ENCODE peak calls at places on chromosomes 11 and 22, in four cellular contexts. H is keratinocyte, N is mesenchymal stem cell, K is PC-9. M is an unnamed sample.

GRCh38 chr22:30185129-30185528 is 61.4 kb downstream of the LIF start:
- DNase-seq in H (no peak), N (peak; percentile 45), K (no peak), M (no peak)

GRCh38 chr11:37946155-37946766 is 1348.2 kb upstream of the RAG2 start:
- DNase-seq in H (no peak), N (peak; percentile 62), K (no peak), M (peak; percentile 45)

GRCh38 chr11:86313793-86314192 is 11.8 kb downstream of the HIKESHI start:
- DNase-seq in H (no peak), N (no peak), K (no peak), M (no peak)

GRCh38 chr11:94649925-94650623 is 82.9 kb downstream of the PIWIL4 start:
- DNase-seq in H (no peak), N (no peak), K (no peak), M (peak; percentile 66)

GRCh38 chr22:27144345-27144744 is 487.0 kb downstream of the MIAT start:
- DNase-seq in H (no peak), N (no peak), K (no peak), M (no peak)

GRCh38 chr22:46085831-46086576 is 64.3 kb upstream of the PPARA start:
- DNase-seq in H (no peak), N (no peak), K (peak; percentile 83), M (no peak)

GRCh38 chr22:21835378-21835777 is 32.1 kb downstream of the MAPK1 start:
- DNase-seq in H (no peak), N (no peak), K (no peak), M (no peak)

GRCh38 chr11:1693327-1694063 is 3.5 kb upstream of the KRTAP5-6 start:
- DNase-seq in H (no peak), N (peak; percentile 65), K (no peak), M (peak; percentile 63)

GRCh38 chr22:44919691-44920090 is 90.1 kb downstream of the PHF21B start:
- DNase-seq in H (no peak), N (no peak), K (no peak), M (no peak)

GRCh38 chr11:65132988-65133700 is 1.2 kb downstream of the SYVN1 start:
- DNase-seq in H (peak; percentile 48), N (peak; percentile 17), K (peak; percentile 83), M (no peak)

GRCh38 chr11:70579376-70579955 is 181.1 kb downstream of the CTTN start:
- DNase-seq in H (no peak), N (no peak), K (no peak), M (no peak)

GRCh38 chr22:47310601-47311000 is 548.2 kb downstream of the TBC1D22A start:
- DNase-seq in H (peak; percentile 7), N (no peak), K (peak; percentile 42), M (no peak)

GRCh38 chr11:72807789-72808188 is 6.4 kb upstream of the ATG16L2 start:
- DNase-seq in H (no peak), N (no peak), K (no peak), M (no peak)

GRCh38 chr11:1819115-1819514 is 15.7 kb upstream of the SYT8 start:
- DNase-seq in H (no peak), N (no peak), K (no peak), M (no peak)

GRCh38 chr11:2270322-2271076 is at the start of gene ASCL2:
- DNase-seq in H (no peak), N (no peak), K (no peak), M (no peak)

GRCh38 chr22:46763051-46763705 is 728 bp downstream of the TBC1D22A start:
- DNase-seq in H (no peak), N (peak; percentile 46), K (peak; percentile 63), M (no peak)

GRCh38 chr11:76863196-76863777 is 2.6 kb downstream of the ACER3 start:
- DNase-seq in H (no peak), N (no peak), K (no peak), M (no peak)

GRCh38 chr11:55714982-55715888 is 53.2 kb downstream of the OR4C6 start:
- DNase-seq in H (no peak), N (no peak), K (no peak), M (no peak)

GRCh38 chr22:25955323-25955722 is 213.3 kb downstream of the MYO18B start:
- DNase-seq in H (no peak), N (no peak), K (no peak), M (no peak)

GRCh38 chr22:44930711-44931035 is 79.1 kb downstream of the PHF21B start:
- DNase-seq in H (no peak), N (no peak), K (no peak), M (no peak)

GRCh38 chr22:28332410-28332809 is 347.2 kb downstream of the TTC28 start:
- DNase-seq in H (no peak), N (no peak), K (no peak), M (no peak)

GRCh38 chr22:45731798-45732495 is 60.3 kb downstream of the ATXN10 start:
- DNase-seq in H (no peak), N (peak; percentile 47), K (no peak), M (no peak)

GRCh38 chr11:35584321-35584720 is 33.9 kb upstream of the FJX1 start:
- DNase-seq in H (peak; percentile 35), N (peak; percentile 60), K (peak; percentile 54), M (no peak)

GRCh38 chr11:11202885-11203284 is 150.2 kb downstream of the CSNK2A3 start:
- DNase-seq in H (no peak), N (no peak), K (no peak), M (no peak)

GRCh38 chr11:57111646-57112045 is 70.1 kb upstream of the LRRC55 start:
- DNase-seq in H (no peak), N (no peak), K (no peak), M (no peak)

GRCh38 chr11:18352581-18352980 is 30.2 kb downstream of the GTF2H1 start:
- DNase-seq in H (no peak), N (no peak), K (no peak), M (no peak)

GRCh38 chr11:11555228-11555627 is 66.6 kb downstream of the GALNT18 start:
- DNase-seq in H (no peak), N (no peak), K (no peak), M (no peak)

GRCh38 chr11:117734596-117734995 is 62.4 kb downstream of the DSCAML1 start:
- DNase-seq in H (no peak), N (no peak), K (no peak), M (no peak)

GRCh38 chr11:15166204-15166603 is 51.5 kb downstream of the INSC start:
- DNase-seq in H (no peak), N (no peak), K (no peak), M (no peak)

GRCh38 chr22:30219049-30219448 is 27.5 kb downstream of the LIF start:
- DNase-seq in H (no peak), N (no peak), K (no peak), M (no peak)

GRCh38 chr11:109196016-109196415 is 226.0 kb upstream of the C11orf87 start:
- DNase-seq in H (no peak), N (peak; percentile 3), K (no peak), M (no peak)

GRCh38 chr11:77071671-77072605 is 5.2 kb downstream of the CAPN5 start:
- DNase-seq in H (no peak), N (peak; percentile 29), K (no peak), M (no peak)

GRCh38 chr22:49528420-49528720 is 299.3 kb downstream of the BRD1 start:
- DNase-seq in H (no peak), N (no peak), K (no peak), M (no peak)

GRCh38 chr11:122104381-122104780 is 11.6 kb downstream of the BLID start:
- DNase-seq in H (no peak), N (no peak), K (no peak), M (no peak)
- H3K4me3 ChIP-seq in H (no peak overlapping the region), N (peak overlapping the region; percentile 59), K (no peak overlapping the region), M (no peak overlapping the region)

DNA sequence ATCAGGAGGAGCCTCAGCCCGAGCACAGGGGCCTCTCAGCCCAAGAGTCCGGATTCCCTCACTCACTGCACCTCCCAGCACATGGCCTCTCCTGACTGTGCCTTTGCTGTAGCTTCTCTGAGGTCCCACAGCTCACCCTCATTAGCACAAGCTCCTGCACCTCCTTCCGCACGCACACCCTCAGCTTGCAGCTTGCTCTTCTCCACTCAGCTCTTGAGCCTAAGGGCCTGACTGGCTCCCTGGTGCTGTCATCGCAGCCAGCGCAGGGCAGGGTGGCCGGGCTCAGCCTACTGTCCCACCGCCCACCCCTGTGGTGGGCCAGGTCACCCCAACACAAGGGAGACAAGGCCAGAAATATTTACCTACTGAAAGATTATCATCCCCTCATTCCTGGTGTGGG is 29.2 kb upstream of the IGSF9B start:
- DNase-seq in H (no peak), N (no peak), K (no peak), M (no peak)
- H3K4me1 ChIP-seq in H (no peaks in the 10 kb centered on the region), N (no peaks in the 10 kb centered on the region), K (no peaks in the 10 kb centered on the region), M (no peaks in the 10 kb centered on the region)

DNA sequence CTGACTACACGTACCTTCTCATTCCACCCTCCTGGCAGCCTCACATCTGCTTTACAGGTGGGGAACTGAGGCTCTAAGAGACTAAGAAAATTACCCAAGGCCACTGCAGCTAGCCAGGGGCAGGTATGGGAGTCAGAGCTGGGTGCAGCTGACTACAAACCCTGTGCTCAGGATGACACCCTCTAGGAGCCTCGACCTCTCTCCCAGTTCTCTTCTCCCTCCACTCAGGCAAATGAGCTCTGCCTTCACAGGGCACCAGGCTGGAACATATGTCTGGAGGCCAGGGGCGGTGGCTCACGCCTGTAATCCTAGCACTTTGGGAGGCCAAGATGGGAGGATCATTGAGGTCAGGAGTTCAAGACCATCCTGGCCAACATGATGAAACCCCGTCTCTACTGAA is 4.0 kb downstream of the SYT12 start:
- DNase-seq in H (no peak), N (no peak), K (no peak), M (no peak)
- H3K27me3 ChIP-seq in H (peaks cover 46% of the 10 kb centered on the region), N (no peaks in the 10 kb centered on the region), K (no peaks in the 10 kb centered on the region), M (peaks cover 21% of the 10 kb centered on the region)

GRCh38 chr11:118907749-118908106 is 18.0 kb downstream of the BCL9L start:
- DNase-seq in H (no peak), N (no peak), K (no peak), M (no peak)
- H3K4me3 ChIP-seq in H (no peak overlapping the region), N (no peak overlapping the region), K (no peak overlapping the region), M (no peak overlapping the region)

GRCh38 chr22:39173050-39173706 is 20.7 kb upstream of the CBX7 start:
- DNase-seq in H (no peak), N (no peak), K (no peak), M (no peak)

GRCh38 chr22:39173787-39174497 is 21.5 kb upstream of the CBX7 start:
- DNase-seq in H (no peak), N (no peak), K (no peak), M (no peak)

GRCh38 chr22:39169797-39170466 is 17.5 kb upstream of the CBX7 start:
- DNase-seq in H (no peak), N (no peak), K (no peak), M (no peak)

GRCh38 chr22:39171623-39172264 is 19.3 kb upstream of the CBX7 start:
- DNase-seq in H (no peak), N (no peak), K (no peak), M (no peak)

GRCh38 chr22:39170825-39171622 is 18.5 kb upstream of the CBX7 start:
- DNase-seq in H (no peak), N (peak; percentile 71), K (peak; percentile 53), M (no peak)
- H3K4me1 ChIP-seq in H (peaks cover 32% of the 10 kb centered on the region), N (peaks cover 46% of the 10 kb centered on the region), K (peaks cover 50% of the 10 kb centered on the region), M (peaks cover 19% of the 10 kb centered on the region)

GRCh38 chr22:37609240-37610152 is 862 bp downstream of the GGA1 start:
- DNase-seq in H (no peak), N (peak; percentile 62), K (peak; percentile 34), M (no peak)
- H3K27me3 ChIP-seq in H (no peaks in the 10 kb centered on the region), N (peaks cover 8% of the 10 kb centered on the region), K (no peaks in the 10 kb centered on the region), M (no peaks in the 10 kb centered on the region)

GRCh38 chr11:33444835-33445594 is 187.8 kb downstream of the HIPK3 start:
- DNase-seq in H (no peak), N (no peak), K (no peak), M (no peak)
- H3K4me3 ChIP-seq in H (no peak overlapping the region), N (peak overlapping the region; percentile 48), K (no peak overlapping the region), M (no peak overlapping the region)

M was measured in iPS DF 6.9.